ENCODE peak calls at places on chromosomes 5 and 9, in nine cellular contexts. One of them, this sample, is unnamed.

GRCh38 chr5:135832263-135832555 is 2.3 kb upstream of the SLC25A48 start:
- DNase-seq in kidney: no peak
- DNase-seq in AG10803: no peak
- DNase-seq in tibial nerve: no peak
- DNase-seq in uterus: no peak
- DNase-seq in fibroblast of lung: no peak
- DNase-seq in esophagus muscularis mucosa: no peak
- DNase-seq in heart left ventricle: no peak
- DNase-seq in heart right ventricle: no peak
- DNase-seq in this sample: no peak

GRCh38 chr5:59684388-59685003 is 209.0 kb downstream of the PDE4D start:
- DNase-seq in kidney: no peak
- DNase-seq in AG10803: peak; percentile 13
- DNase-seq in tibial nerve: no peak
- DNase-seq in uterus: no peak
- DNase-seq in fibroblast of lung: peak; percentile 20
- DNase-seq in esophagus muscularis mucosa: no peak
- DNase-seq in heart left ventricle: no peak
- DNase-seq in heart right ventricle: no peak
- DNase-seq in this sample: no peak

GRCh38 chr5:27494845-27495244 is 456.5 kb upstream of the CDH9 start:
- DNase-seq in kidney: no peak
- DNase-seq in AG10803: no peak
- DNase-seq in tibial nerve: no peak
- DNase-seq in uterus: no peak
- DNase-seq in fibroblast of lung: peak; percentile 38
- DNase-seq in esophagus muscularis mucosa: no peak
- DNase-seq in heart left ventricle: no peak
- DNase-seq in heart right ventricle: no peak
- DNase-seq in this sample: no peak

GRCh38 chr9:127201731-127202130 is 62.8 kb upstream of the GARNL3 start:
- DNase-seq in kidney: peak; percentile 50
- DNase-seq in AG10803: no peak
- DNase-seq in tibial nerve: no peak
- DNase-seq in uterus: no peak
- DNase-seq in fibroblast of lung: no peak
- DNase-seq in esophagus muscularis mucosa: no peak
- DNase-seq in heart left ventricle: no peak
- DNase-seq in heart right ventricle: no peak
- DNase-seq in this sample: no peak

GRCh38 chr9:10612649-10613398 is at the start of gene PTPRD:
- DNase-seq in kidney: peak; percentile 73
- DNase-seq in AG10803: peak; percentile 1
- DNase-seq in tibial nerve: no peak
- DNase-seq in uterus: no peak
- DNase-seq in fibroblast of lung: peak; percentile 40
- DNase-seq in esophagus muscularis mucosa: no peak
- DNase-seq in heart left ventricle: no peak
- DNase-seq in heart right ventricle: peak; percentile 8
- DNase-seq in this sample: no peak

GRCh38 chr9:86116425-86116824 is 17.1 kb upstream of the GOLM1 start:
- DNase-seq in kidney: no peak
- DNase-seq in AG10803: no peak
- DNase-seq in tibial nerve: no peak
- DNase-seq in uterus: no peak
- DNase-seq in fibroblast of lung: no peak
- DNase-seq in esophagus muscularis mucosa: no peak
- DNase-seq in heart left ventricle: no peak
- DNase-seq in heart right ventricle: no peak
- DNase-seq in this sample: no peak

GRCh38 chr5:171175746-171176145 is 133.3 kb upstream of the TLX3 start:
- DNase-seq in kidney: no peak
- DNase-seq in AG10803: no peak
- DNase-seq in tibial nerve: no peak
- DNase-seq in uterus: no peak
- DNase-seq in fibroblast of lung: peak; percentile 69
- DNase-seq in esophagus muscularis mucosa: no peak
- DNase-seq in heart left ventricle: no peak
- DNase-seq in heart right ventricle: no peak
- DNase-seq in this sample: no peak

GRCh38 chr9:90803860-90804593 is 2.4 kb downstream of the SYK start:
- DNase-seq in kidney: no peak
- DNase-seq in AG10803: no peak
- DNase-seq in tibial nerve: no peak
- DNase-seq in uterus: no peak
- DNase-seq in fibroblast of lung: no peak
- DNase-seq in esophagus muscularis mucosa: no peak
- DNase-seq in heart left ventricle: no peak
- DNase-seq in heart right ventricle: no peak
- DNase-seq in this sample: no peak

GRCh38 chr9:93267091-93267541 is 83.2 kb downstream of the WNK2 start:
- DNase-seq in kidney: peak; percentile 68
- DNase-seq in AG10803: no peak
- DNase-seq in tibial nerve: no peak
- DNase-seq in uterus: no peak
- DNase-seq in fibroblast of lung: no peak
- DNase-seq in esophagus muscularis mucosa: peak; percentile 86
- DNase-seq in heart left ventricle: no peak
- DNase-seq in heart right ventricle: no peak
- DNase-seq in this sample: no peak

GRCh38 chr9:93265301-93265971 is 81.5 kb downstream of the WNK2 start:
- DNase-seq in kidney: no peak
- DNase-seq in AG10803: no peak
- DNase-seq in tibial nerve: no peak
- DNase-seq in uterus: no peak
- DNase-seq in fibroblast of lung: no peak
- DNase-seq in esophagus muscularis mucosa: peak; percentile 80
- DNase-seq in heart left ventricle: no peak
- DNase-seq in heart right ventricle: no peak
- DNase-seq in this sample: no peak

GRCh38 chr9:93267681-93268505 is 84.0 kb downstream of the WNK2 start:
- DNase-seq in kidney: peak; percentile 61
- DNase-seq in AG10803: no peak
- DNase-seq in tibial nerve: no peak
- DNase-seq in uterus: no peak
- DNase-seq in fibroblast of lung: no peak
- DNase-seq in esophagus muscularis mucosa: no peak
- DNase-seq in heart left ventricle: no peak
- DNase-seq in heart right ventricle: no peak
- DNase-seq in this sample: no peak

GRCh38 chr9:93265972-93266371 is 82.0 kb downstream of the WNK2 start:
- DNase-seq in kidney: no peak
- DNase-seq in AG10803: no peak
- DNase-seq in tibial nerve: no peak
- DNase-seq in uterus: no peak
- DNase-seq in fibroblast of lung: no peak
- DNase-seq in esophagus muscularis mucosa: peak; percentile 62
- DNase-seq in heart left ventricle: no peak
- DNase-seq in heart right ventricle: no peak
- DNase-seq in this sample: no peak

DNA sequence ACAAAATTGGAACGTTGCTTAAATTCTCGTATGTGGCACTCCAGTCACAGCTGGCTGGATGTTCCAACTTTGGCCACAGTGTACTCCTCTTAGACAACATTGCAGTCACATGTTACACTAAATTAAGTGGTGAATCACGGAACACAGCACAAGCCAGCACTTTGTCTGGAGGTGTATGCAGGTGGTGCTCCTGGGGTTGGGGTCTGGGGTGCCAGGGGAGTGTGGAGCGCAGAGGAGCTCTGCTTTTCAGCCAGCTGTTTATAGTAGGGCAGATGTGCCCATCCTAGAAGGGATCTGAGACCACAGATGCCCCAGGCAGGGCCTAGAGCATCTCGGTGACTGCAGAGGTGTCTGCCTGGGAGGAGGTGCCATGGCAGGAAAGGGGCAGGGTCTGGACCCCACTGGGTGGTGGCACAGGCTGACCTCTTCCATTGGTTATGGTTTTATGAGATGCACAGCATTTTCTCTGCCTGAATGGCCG is 82.6 kb downstream of the WNK2 start:
- DNase-seq in kidney: no peak
- DNase-seq in AG10803: no peak
- DNase-seq in tibial nerve: no peak
- DNase-seq in uterus: no peak
- DNase-seq in fibroblast of lung: no peak
- DNase-seq in esophagus muscularis mucosa: no peak
- DNase-seq in heart left ventricle: no peak
- DNase-seq in heart right ventricle: no peak
- DNase-seq in this sample: no peak
- H3K4me3 ChIP-seq in kidney: no peak overlapping the region
- H3K4me3 ChIP-seq in AG10803: no peak overlapping the region
- H3K4me3 ChIP-seq in tibial nerve: no peak overlapping the region
- H3K4me3 ChIP-seq in uterus: no peak overlapping the region
- H3K4me3 ChIP-seq in fibroblast of lung: no peak overlapping the region
- H3K4me3 ChIP-seq in esophagus muscularis mucosa: no peak overlapping the region
- H3K4me3 ChIP-seq in heart left ventricle: no peak overlapping the region
- H3K4me3 ChIP-seq in heart right ventricle: no peak overlapping the region
- H3K4me3 ChIP-seq in this sample: no peak overlapping the region

DNA sequence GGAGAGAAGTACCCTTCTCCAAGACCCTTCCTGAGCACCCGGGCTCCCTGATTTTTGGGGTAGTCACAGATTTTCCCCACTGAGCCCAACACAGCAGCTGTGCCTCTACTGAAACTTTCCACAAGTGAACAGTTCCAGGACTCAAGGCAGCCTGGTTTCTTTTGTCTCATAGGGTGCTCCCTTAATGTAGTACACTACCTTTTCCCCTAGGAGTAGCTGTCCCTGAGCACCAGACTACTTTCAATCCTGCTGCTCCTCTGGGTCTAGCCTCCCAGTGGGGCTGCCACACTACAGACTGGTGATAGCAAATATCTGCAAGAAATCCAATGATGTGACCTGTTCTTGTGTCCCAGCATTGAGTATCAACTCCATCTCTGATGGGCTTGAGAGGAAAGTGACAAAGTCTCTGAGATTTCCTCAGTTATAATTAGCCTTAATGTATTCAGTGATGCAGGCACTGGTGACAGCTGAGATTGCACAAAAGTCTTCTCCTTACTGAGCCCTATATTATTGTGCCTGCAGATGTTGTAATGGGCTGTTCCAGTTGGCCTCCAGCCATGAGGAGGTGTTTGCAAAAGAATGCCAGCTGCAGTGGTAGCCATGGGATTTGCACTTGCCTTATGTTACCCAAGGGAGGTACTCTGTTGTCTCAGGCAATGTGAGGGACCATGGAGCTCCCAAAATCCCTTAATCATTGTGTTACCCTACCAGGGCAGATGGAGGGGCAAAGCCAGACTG is 1802.5 kb downstream of the EFNA5 start:
- DNase-seq in kidney: peak; percentile 8
- DNase-seq in AG10803: peak; percentile 1
- DNase-seq in tibial nerve: no peak
- DNase-seq in uterus: no peak
- DNase-seq in fibroblast of lung: no peak
- DNase-seq in esophagus muscularis mucosa: no peak
- DNase-seq in heart left ventricle: no peak
- DNase-seq in heart right ventricle: no peak
- DNase-seq in this sample: no peak
- TF ChIP-seq CTCF in kidney: no peak
- TF ChIP-seq CTCF in AG10803: no peak
- TF ChIP-seq CTCF in tibial nerve: no peak
- TF ChIP-seq CTCF in uterus: no peak
- TF ChIP-seq CTCF in fibroblast of lung: no peak
- TF ChIP-seq CTCF in esophagus muscularis mucosa: no peak
- TF ChIP-seq CTCF in heart left ventricle: no peak
- TF ChIP-seq CTCF in heart right ventricle: no peak
- TF ChIP-seq CTCF in this sample: no peak

GRCh38 chr9:111483862-111484563 is at the start of gene ECPAS:
- DNase-seq in kidney: peak; percentile 89
- DNase-seq in AG10803: peak; percentile 78
- DNase-seq in tibial nerve: peak; percentile 53
- DNase-seq in uterus: peak; percentile 70
- DNase-seq in fibroblast of lung: peak; percentile 83
- DNase-seq in esophagus muscularis mucosa: no peak
- DNase-seq in heart left ventricle: peak; percentile 84
- DNase-seq in heart right ventricle: peak; percentile 77
- DNase-seq in this sample: peak; percentile 26

GRCh38 chr9:111484564-111484878 is 338 bp upstream of the ECPAS start:
- DNase-seq in kidney: no peak
- DNase-seq in AG10803: no peak
- DNase-seq in tibial nerve: no peak
- DNase-seq in uterus: no peak
- DNase-seq in fibroblast of lung: no peak
- DNase-seq in esophagus muscularis mucosa: no peak
- DNase-seq in heart left ventricle: no peak
- DNase-seq in heart right ventricle: no peak
- DNase-seq in this sample: no peak

GRCh38 chr9:111482656-111483418 is 1.3 kb downstream of the ECPAS start:
- DNase-seq in kidney: peak; percentile 91
- DNase-seq in AG10803: peak; percentile 62
- DNase-seq in tibial nerve: peak; percentile 69
- DNase-seq in uterus: peak; percentile 67
- DNase-seq in fibroblast of lung: peak; percentile 68
- DNase-seq in esophagus muscularis mucosa: peak; percentile 94
- DNase-seq in heart left ventricle: peak; percentile 76
- DNase-seq in heart right ventricle: peak; percentile 75
- DNase-seq in this sample: peak; percentile 12

GRCh38 chr9:111481885-111482636 is 2.1 kb downstream of the ECPAS start:
- DNase-seq in kidney: no peak
- DNase-seq in AG10803: peak; percentile 32
- DNase-seq in tibial nerve: no peak
- DNase-seq in uterus: no peak
- DNase-seq in fibroblast of lung: peak; percentile 12
- DNase-seq in esophagus muscularis mucosa: no peak
- DNase-seq in heart left ventricle: no peak
- DNase-seq in heart right ventricle: no peak
- DNase-seq in this sample: peak; percentile 15

GRCh38 chr9:111483419-111483861 is 743 bp downstream of the ECPAS start:
- DNase-seq in kidney: peak; percentile 82
- DNase-seq in AG10803: no peak
- DNase-seq in tibial nerve: no peak
- DNase-seq in uterus: peak; percentile 31
- DNase-seq in fibroblast of lung: no peak
- DNase-seq in esophagus muscularis mucosa: no peak
- DNase-seq in heart left ventricle: no peak
- DNase-seq in heart right ventricle: peak; percentile 57
- DNase-seq in this sample: no peak
- H3K4me3 ChIP-seq in kidney: no peak overlapping the region
- H3K4me3 ChIP-seq in AG10803: peak overlapping the region; percentile 95
- H3K4me3 ChIP-seq in tibial nerve: peak overlapping the region; percentile 96
- H3K4me3 ChIP-seq in uterus: peak overlapping the region; percentile 96
- H3K4me3 ChIP-seq in fibroblast of lung: no peak overlapping the region
- H3K4me3 ChIP-seq in esophagus muscularis mucosa: peak overlapping the region; percentile 86
- H3K4me3 ChIP-seq in heart left ventricle: peak overlapping the region; percentile 95
- H3K4me3 ChIP-seq in heart right ventricle: peak overlapping the region; percentile 88
- H3K4me3 ChIP-seq in this sample: peak overlapping the region; percentile 75

DNA sequence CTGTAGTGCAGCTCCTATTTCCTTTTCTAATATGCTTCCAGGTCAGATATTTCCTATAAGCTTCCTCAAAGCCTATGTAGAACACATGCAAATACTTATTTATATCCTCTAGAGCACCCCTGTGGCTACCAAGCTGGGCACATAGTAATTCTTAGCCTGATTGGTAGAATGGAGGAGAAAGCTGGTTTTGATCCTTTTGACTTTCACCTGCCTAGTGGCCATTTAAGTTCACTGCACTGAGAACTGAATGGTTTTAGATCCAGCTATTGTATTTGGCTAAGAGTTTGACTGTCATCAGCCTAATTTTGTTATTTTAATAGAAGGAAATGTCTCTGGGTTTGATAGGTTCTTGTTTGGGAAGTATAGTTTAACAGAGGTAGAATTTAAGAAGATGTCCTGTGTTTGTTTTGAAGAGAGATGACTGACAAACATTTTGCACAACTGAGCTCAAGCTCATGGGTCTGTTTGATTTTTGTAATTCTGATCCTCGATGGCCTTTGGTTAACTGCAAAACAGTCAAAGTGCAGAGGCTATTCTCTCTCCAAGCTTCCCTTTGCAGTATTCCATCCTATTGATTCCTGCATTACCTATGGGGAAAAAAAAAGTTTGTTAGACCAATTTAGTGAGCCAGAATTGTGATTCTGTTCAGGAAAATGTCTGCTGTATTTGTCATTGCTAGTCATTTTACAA is 85.4 kb downstream of the KCNN2 start:
- DNase-seq in kidney: no peak
- DNase-seq in AG10803: no peak
- DNase-seq in tibial nerve: no peak
- DNase-seq in uterus: no peak
- DNase-seq in fibroblast of lung: no peak
- DNase-seq in esophagus muscularis mucosa: no peak
- DNase-seq in heart left ventricle: no peak
- DNase-seq in heart right ventricle: no peak
- DNase-seq in this sample: no peak
- TF ChIP-seq CTCF in kidney: peak; percentile 7
- TF ChIP-seq CTCF in AG10803: peak; percentile 37
- TF ChIP-seq CTCF in tibial nerve: no peak
- TF ChIP-seq CTCF in uterus: no peak
- TF ChIP-seq CTCF in fibroblast of lung: peak; percentile 21
- TF ChIP-seq CTCF in esophagus muscularis mucosa: peak; percentile 28
- TF ChIP-seq CTCF in heart left ventricle: no peak
- TF ChIP-seq CTCF in heart right ventricle: peak; percentile 14
- TF ChIP-seq CTCF in this sample: peak; percentile 25